ENCODE peak calls at places on chromosomes 16 and 17, in four cellular contexts. H is CD8-positive, alpha-beta T cell; R is tibial nerve; I is heart left ventricle. J is an unnamed sample.

GRCh38 chr17:3974980-3975379 is 10.7 kb upstream of the ATP2A3 start:
- DNase-seq in H (no peak), R (no peak), I (no peak), J (no peak)

GRCh38 chr16:50611332-50611934 is 63.2 kb downstream of the NKD1 start:
- DNase-seq in H (no peak), R (no peak), I (no peak), J (no peak)

GRCh38 chr16:6804461-6804860 is 528.2 kb upstream of the RBFOX1 start:
- DNase-seq in H (no peak), R (no peak), I (no peak), J (no peak)

GRCh38 chr16:68227850-68228553 is 7.9 kb downstream of the ESRP2 start:
- DNase-seq in H (no peak), R (no peak), I (no peak), J (no peak)

GRCh38 chr16:4241601-4242270 is at the start of gene SRL:
- DNase-seq in H (no peak), R (no peak), I (no peak), J (no peak)

GRCh38 chr16:8655184-8655717 is 19.2 kb upstream of the ABAT start:
- DNase-seq in H (no peak), R (no peak), I (no peak), J (no peak)

GRCh38 chr16:13909872-13910303 is 10.1 kb upstream of the ERCC4 start:
- DNase-seq in H (no peak), R (no peak), I (peak; percentile 69), J (peak; percentile 77)

GRCh38 chr16:59573528-59574271 is 839.6 kb upstream of the GOT2 start:
- DNase-seq in H (no peak), R (no peak), I (no peak), J (no peak)

GRCh38 chr17:73058022-73058421 is 34.5 kb downstream of the SLC39A11 start:
- DNase-seq in H (no peak), R (no peak), I (no peak), J (no peak)

GRCh38 chr17:51014129-51014528 is 106.5 kb downstream of the SPAG9 start:
- DNase-seq in H (no peak), R (no peak), I (no peak), J (no peak)

GRCh38 chr16:57727610-57728009 is 8.0 kb upstream of the KATNB1 start:
- DNase-seq in H (no peak), R (no peak), I (no peak), J (no peak)
- TF ChIP-seq CTCF in H (no peak), R (no peak), I (no peak), J (no peak)

DNA sequence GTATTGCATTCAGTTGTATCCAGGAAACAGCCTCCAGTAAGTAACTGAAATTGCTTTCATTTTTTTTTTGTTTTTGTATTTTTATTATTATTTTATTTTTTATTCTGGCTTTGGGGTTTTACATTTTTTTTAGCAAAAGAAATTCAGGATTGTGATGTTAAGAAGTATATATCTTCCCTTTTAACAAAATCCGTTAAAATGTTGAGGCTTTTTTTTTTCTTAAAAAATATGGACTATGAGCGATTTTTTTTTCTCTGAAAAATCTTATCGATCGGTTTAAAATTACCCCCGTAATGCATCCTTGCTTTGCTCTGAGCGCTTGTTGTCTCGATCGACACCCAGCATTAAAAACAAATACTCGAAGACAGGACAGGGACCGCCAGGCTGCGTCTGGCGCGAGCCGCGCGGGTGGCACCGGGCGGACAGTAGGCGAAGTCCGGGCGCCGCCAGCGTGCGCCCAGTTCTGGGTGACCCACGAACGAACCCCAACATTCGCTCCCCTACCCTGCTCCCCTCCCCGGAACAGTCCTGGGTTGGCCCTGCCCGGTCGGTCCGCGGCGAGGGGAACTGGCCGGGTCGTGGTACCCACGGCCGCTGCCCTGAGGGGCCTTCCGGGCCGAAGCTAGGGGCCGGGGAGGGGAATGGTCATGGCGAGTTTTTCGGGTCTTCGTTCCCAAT is 482 bp downstream of the BAHCC1 start:
- DNase-seq in H (no peak), R (no peak), I (no peak), J (no peak)
- H3K27ac ChIP-seq in H (no peak overlapping the region), R (peak overlapping the region; percentile 98), I (peak overlapping the region; percentile 95), J (peak overlapping the region; percentile 94)

GRCh38 chr17:6648181-6648580 is 3.2 kb downstream of the MED31 start:
- DNase-seq in H (no peak), R (no peak), I (no peak), J (no peak)
- TF ChIP-seq CTCF in H (peak; percentile 20), R (no peak), I (no peak), J (no peak)

GRCh38 chr17:69175262-69175811 is 33.6 kb upstream of the ABCA6 start:
- DNase-seq in H (no peak), R (no peak), I (no peak), J (no peak)

GRCh38 chr17:69170377-69170776 is 28.7 kb upstream of the ABCA6 start:
- DNase-seq in H (no peak), R (no peak), I (no peak), J (no peak)

GRCh38 chr17:69175812-69176517 is 34.3 kb upstream of the ABCA6 start:
- DNase-seq in H (no peak), R (no peak), I (no peak), J (no peak)

DNA sequence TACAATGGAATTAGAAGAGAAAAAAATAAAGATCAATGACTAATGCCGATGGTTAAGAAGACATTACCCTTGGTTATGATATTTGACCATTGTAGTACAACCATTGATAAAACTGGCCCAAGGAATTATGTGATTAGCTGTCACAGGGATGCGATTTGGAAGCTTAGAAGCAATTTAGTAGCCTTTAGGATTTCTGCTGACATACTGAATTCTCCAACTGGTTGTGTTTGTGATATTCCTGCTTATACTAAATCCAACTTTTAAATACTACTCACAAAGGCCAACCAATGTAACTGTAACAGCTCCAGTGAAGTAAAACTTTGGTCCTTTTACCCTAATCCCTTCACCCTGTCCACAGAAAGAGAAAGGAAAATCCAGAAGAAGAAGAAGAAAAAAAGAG is 31.4 kb upstream of the ABCA6 start:
- DNase-seq in H (no peak), R (no peak), I (no peak), J (no peak)
- H3K27ac ChIP-seq in H (no peak overlapping the region), R (no peak overlapping the region), I (no peak overlapping the region), J (no peak overlapping the region)

J was measured in ovary.